ENCODE peak calls at places on chromosomes 3 and 15, in seven cellular contexts. K is heart right ventricle, V is tibial nerve, X is A549, C is ovary, F is RWPE1, G is H1. H is an unnamed sample.

GRCh38 chr3:32460031-32460749 is 42.5 kb downstream of the CMTM6 start:
- DNase-seq in V (no peak), K (no peak), F (no peak), C (no peak), G (peak; percentile 79), X (no peak), H (no peak)

GRCh38 chr3:175070946-175071345 is 211.8 kb downstream of the NAALADL2 start:
- DNase-seq in K (no peak), C (no peak), X (no peak), F (no peak), V (no peak), G (no peak), H (no peak)

GRCh38 chr3:86840814-86841213 is 150.1 kb downstream of the VGLL3 start:
- DNase-seq in X (no peak), V (no peak), K (no peak), F (no peak), C (no peak), G (no peak), H (no peak)

GRCh38 chr3:186746008-186746407 is 28.8 kb downstream of the KNG1 start:
- DNase-seq in V (peak; percentile 6), C (no peak), X (peak; percentile 95), G (peak; percentile 54), K (no peak), F (peak; percentile 75), H (no peak)

GRCh38 chr15:67917037-67917436 is 77.2 kb upstream of the RNU6-1 start:
- DNase-seq in K (peak; percentile 38), V (no peak), G (no peak), C (no peak), X (peak; percentile 59), F (no peak), H (no peak)

GRCh38 chr15:41894791-41895463 is 1.1 kb upstream of the SPTBN5 start:
- DNase-seq in C (peak; percentile 81), F (peak; percentile 93), K (peak; percentile 86), G (peak; percentile 57), X (peak; percentile 13), V (peak; percentile 22), H (no peak)

GRCh38 chr3:66372681-66373350 is 128.0 kb downstream of the LRIG1 start:
- DNase-seq in F (no peak), V (no peak), K (peak; percentile 59), G (peak; percentile 68), X (peak; percentile 9), C (no peak), H (no peak)

GRCh38 chr3:29757054-29757777 is 476.3 kb downstream of the RBMS3 start:
- DNase-seq in C (no peak), X (no peak), V (no peak), K (no peak), F (peak; percentile 25), G (no peak), H (no peak)

GRCh38 chr15:73050561-73051297 is 1.5 kb upstream of the NEO1 start:
- DNase-seq in K (no peak), V (no peak), F (no peak), G (no peak), C (no peak), X (no peak), H (no peak)

GRCh38 chr3:30421261-30421660 is 185.1 kb upstream of the TGFBR2 start:
- DNase-seq in F (peak; percentile 7), K (no peak), V (no peak), G (no peak), X (no peak), C (no peak), H (no peak)

GRCh38 chr15:82750831-82751181 is 41.1 kb upstream of the AP3B2 start:
- DNase-seq in X (peak; percentile 18), F (peak; percentile 42), K (no peak), G (no peak), V (no peak), C (no peak), H (no peak)

GRCh38 chr15:33679065-33679464 is 289.2 kb upstream of the CHRM5 start:
- DNase-seq in G (no peak), K (no peak), V (no peak), X (no peak), C (no peak), F (no peak), H (no peak)

DNA sequence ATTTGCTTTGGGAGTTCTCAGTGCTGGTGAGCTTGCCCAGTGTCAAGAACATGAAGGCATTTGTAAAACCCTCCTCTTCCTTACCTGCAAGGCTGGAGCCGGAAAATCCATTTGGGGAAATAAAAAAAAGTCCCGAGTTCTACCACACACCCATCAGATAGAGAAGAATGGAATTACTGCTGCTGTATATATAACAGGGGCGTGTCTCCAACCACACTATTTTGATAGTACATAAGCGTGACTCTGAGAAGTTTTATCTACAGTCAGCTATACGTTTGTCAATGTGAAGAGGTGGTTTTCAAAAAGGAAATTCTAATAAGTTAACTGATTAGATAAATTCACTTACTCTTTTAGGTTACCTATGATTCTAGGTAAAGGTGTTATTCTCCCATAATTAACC is 1.3 kb upstream of the CPA3 start:
- DNase-seq in G (no peak), K (no peak), X (no peak), C (no peak), F (no peak), V (no peak), H (no peak)
- H3K27ac ChIP-seq in G (no peak overlapping the region), K (no peak overlapping the region), X (no peak overlapping the region), C (no peak overlapping the region), F (no peak overlapping the region), V (no peak overlapping the region), H (no peak overlapping the region)

GRCh38 chr3:49880581-49881328 is 11.0 kb upstream of the CAMKV start:
- DNase-seq in K (no peak), F (no peak), X (no peak), V (no peak), C (no peak), G (peak; percentile 81), H (no peak)
- H3K27ac ChIP-seq in K (peak overlapping the region; percentile 54), F (no peak overlapping the region), X (no peak overlapping the region), V (no peak overlapping the region), C (no peak overlapping the region), G (no peak overlapping the region), H (no peak overlapping the region)

GRCh38 chr15:63987979-63988378 is 58.3 kb downstream of the DAPK2 start:
- DNase-seq in X (no peak), K (no peak), G (no peak), F (no peak), V (no peak), C (no peak), H (no peak)

GRCh38 chr15:63991706-63992105 is 54.6 kb downstream of the DAPK2 start:
- DNase-seq in X (no peak), F (no peak), V (no peak), K (no peak), C (no peak), G (no peak), H (no peak)

GRCh38 chr15:63992300-63992699 is 54.0 kb downstream of the DAPK2 start:
- DNase-seq in V (no peak), X (no peak), F (no peak), C (no peak), G (no peak), K (no peak), H (no peak)

GRCh38 chr15:63986751-63987341 is 59.4 kb downstream of the DAPK2 start:
- DNase-seq in K (no peak), X (no peak), V (no peak), G (no peak), F (no peak), C (no peak), H (no peak)

GRCh38 chr15:63990449-63990848 is 55.8 kb downstream of the DAPK2 start:
- DNase-seq in K (no peak), G (no peak), V (no peak), C (no peak), X (no peak), F (no peak), H (no peak)
- H3K27ac ChIP-seq in K (peak overlapping the region; percentile 74), G (no peak overlapping the region), V (no peak overlapping the region), C (no peak overlapping the region), X (no peak overlapping the region), F (no peak overlapping the region), H (no peak overlapping the region)

DNA sequence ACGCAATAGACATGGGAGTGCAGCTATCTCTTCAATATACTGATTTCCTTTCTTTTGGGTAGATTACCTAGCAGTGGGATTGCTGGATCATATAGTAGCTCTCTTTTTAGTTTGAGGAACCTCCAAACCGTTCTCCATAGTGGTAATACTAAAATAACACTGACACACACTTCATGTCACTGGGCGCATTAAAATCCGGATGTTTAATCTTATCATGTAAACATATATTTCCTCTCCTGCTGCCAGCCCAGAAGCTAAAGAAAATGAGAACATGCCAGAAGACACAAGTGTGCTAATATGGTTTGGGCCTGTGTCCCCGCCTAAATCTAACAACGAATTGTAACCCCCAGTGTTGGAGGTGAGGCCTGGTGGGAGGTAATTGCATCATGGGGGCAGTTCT is 23.6 kb upstream of the KCNMB2 start:
- DNase-seq in X (no peak), G (no peak), F (no peak), K (no peak), V (no peak), C (no peak), H (no peak)
- H3K27ac ChIP-seq in X (no peak overlapping the region), G (no peak overlapping the region), F (no peak overlapping the region), K (no peak overlapping the region), V (no peak overlapping the region), C (no peak overlapping the region), H (no peak overlapping the region)

H was measured in caudate nucleus.